ENCODE peak calls at places on chromosomes 13 and 19, in eight cellular contexts. V, D, X, A, O, P, R and L are unnamed samples.

GRCh38 chr13:48222358-48223015 is 10.5 kb upstream of the ITM2B start:
- DNase-seq in D (peak), O (no peak), V (no peak), P (no peak), R (no peak), X (no peak), A (no peak), L (no peak)

GRCh38 chr13:99313473-99313872 is 6.3 kb upstream of the GPR183 start:
- DNase-seq in D (no peak), X (no peak), P (no peak), R (no peak), O (no peak), V (no peak), A (no peak), L (no peak)

GRCh38 chr19:52336117-52336811 is at the start of gene ZNF610:
- DNase-seq in R (peak), X (peak), P (peak), V (peak), O (peak), A (no peak), D (peak), L (no peak)

GRCh38 chr13:39616087-39616694 is 13.2 kb upstream of the LHFPL6 start:
- DNase-seq in P (peak), D (peak), A (peak), X (no peak), O (no peak), V (no peak), R (peak), L (no peak)

GRCh38 chr13:31930901-31931522 is 100.6 kb upstream of the FRY start:
- DNase-seq in P (no peak), V (no peak), A (no peak), O (no peak), X (no peak), D (no peak), R (no peak), L (no peak)

GRCh38 chr19:926595-927043 is 784 bp downstream of the ARID3A start:
- DNase-seq in D (no peak), A (no peak), V (no peak), O (no peak), R (peak), X (no peak), P (no peak), L (no peak)

GRCh38 chr19:38134538-38135149 is 89.4 kb downstream of the DPF1 start:
- DNase-seq in D (peak), R (peak), V (no peak), O (no peak), P (peak), A (no peak), X (peak), L (no peak)

GRCh38 chr13:60351326-60351725 is 45.7 kb upstream of the TDRD3 start:
- DNase-seq in A (no peak), O (no peak), R (no peak), P (no peak), X (no peak), V (no peak), D (peak), L (no peak)

GRCh38 chr19:19547674-19548345 is 9.7 kb downstream of the CILP2 start:
- DNase-seq in X (no peak), V (no peak), A (no peak), D (no peak), R (no peak), P (no peak), O (no peak), L (no peak)

GRCh38 chr19:10773969-10774368 is 56.1 kb downstream of the DNM2 start:
- DNase-seq in X (no peak), D (no peak), V (no peak), A (no peak), R (no peak), P (no peak), O (no peak), L (no peak)

GRCh38 chr13:101627556-101627943 is 175.1 kb downstream of the ITGBL1 start:
- DNase-seq in D (peak), P (no peak), A (no peak), O (no peak), R (no peak), X (no peak), V (no peak), L (no peak)

GRCh38 chr19:4839192-4839591 is 7.7 kb upstream of the TICAM1 start:
- DNase-seq in P (no peak), D (no peak), X (no peak), V (no peak), A (no peak), R (no peak), O (no peak), L (no peak)

GRCh38 chr13:75876371-75877050 is 240.4 kb downstream of the LMO7 start:
- DNase-seq in A (peak), P (peak), R (peak), O (no peak), X (peak), D (peak), V (no peak), L (no peak)

GRCh38 chr19:38707512-38708114 is 36.7 kb downstream of the CAPN12 start:
- DNase-seq in A (no peak), O (no peak), V (no peak), P (peak), D (peak), X (no peak), R (no peak), L (no peak)

GRCh38 chr13:38684714-38685113 is 2.2 kb upstream of the FREM2 start:
- DNase-seq in A (no peak), O (no peak), R (no peak), D (no peak), V (no peak), X (no peak), P (no peak), L (no peak)

GRCh38 chr19:16036397-16036925 is 39.8 kb upstream of the TPM4 start:
- DNase-seq in D (no peak), P (no peak), R (no peak), A (no peak), V (no peak), X (no peak), O (no peak), L (no peak)

GRCh38 chr13:85725433-85725832 is 73.8 kb downstream of the SLITRK6 start:
- DNase-seq in A (no peak), O (no peak), P (no peak), X (no peak), D (no peak), R (no peak), V (no peak), L (no peak)

GRCh38 chr19:50204811-50205675 is 1.6 kb downstream of the MYH14 start:
- DNase-seq in A (peak), R (peak), V (no peak), D (no peak), P (peak), O (no peak), X (no peak), L (no peak)

GRCh38 chr19:48874309-48875135 is 2.3 kb downstream of the PPP1R15A start:
- DNase-seq in R (no peak), V (no peak), O (no peak), X (no peak), D (peak), A (no peak), P (peak), L (no peak)

GRCh38 chr13:66635526-66635925 is 594.6 kb downstream of the PCDH9 start:
- DNase-seq in P (no peak), A (no peak), R (no peak), D (peak), V (no peak), X (no peak), O (no peak), L (no peak)

GRCh38 chr13:30234763-30235162 is 72.6 kb downstream of the KATNAL1 start:
- DNase-seq in D (no peak), A (no peak), P (no peak), V (no peak), X (no peak), O (no peak), R (no peak), L (no peak)

GRCh38 chr19:39104104-39104708 is 20.0 kb downstream of the ACP7 start:
- DNase-seq in D (no peak), O (no peak), X (no peak), V (no peak), A (no peak), P (no peak), R (no peak), L (no peak)

GRCh38 chr13:106096661-106097092 is 438.8 kb downstream of the EFNB2 start:
- DNase-seq in P (no peak), D (no peak), R (no peak), A (peak), O (no peak), X (no peak), V (no peak), L (no peak)

GRCh38 chr13:41520699-41521630 is 63.6 kb downstream of the RGCC start:
- DNase-seq in D (no peak), O (no peak), A (no peak), V (no peak), X (no peak), R (no peak), P (no peak), L (no peak)

GRCh38 chr13:101727118-101727517 is 274.6 kb downstream of the ITGBL1 start:
- DNase-seq in D (no peak), O (no peak), V (no peak), A (no peak), R (no peak), P (no peak), X (no peak), L (no peak)

GRCh38 chr13:39815345-39816111 is 160.1 kb downstream of the COG6 start:
- DNase-seq in V (no peak), A (no peak), R (no peak), X (no peak), D (no peak), P (no peak), O (no peak), L (no peak)

GRCh38 chr19:13964776-13965175 is 12.5 kb downstream of the DCAF15 start:
- DNase-seq in V (no peak), A (no peak), X (no peak), D (peak), P (no peak), O (no peak), R (no peak), L (no peak)

GRCh38 chr13:43006893-43007631 is 15.0 kb upstream of the EPSTI1 start:
- DNase-seq in X (no peak), O (no peak), A (no peak), V (no peak), D (peak), P (no peak), R (no peak), L (no peak)

GRCh38 chr19:8569066-8569761 is 8.0 kb downstream of the MYO1F start:
- DNase-seq in O (no peak), V (peak), R (peak), X (peak), P (no peak), D (peak), A (peak), L (no peak)

GRCh38 chr19:36100476-36100875 is 10.5 kb upstream of the OVOL3 start:
- DNase-seq in X (no peak), R (no peak), O (no peak), A (no peak), V (no peak), D (no peak), P (no peak), L (no peak)

GRCh38 chr19:13613447-13613846 is 107.2 kb upstream of the CACNA1A start:
- DNase-seq in D (no peak), V (no peak), A (no peak), P (peak), O (no peak), R (no peak), X (no peak), L (no peak)

GRCh38 chr13:45554604-45555109 is 60.9 kb downstream of the ERICH6B start:
- DNase-seq in V (no peak), O (no peak), D (no peak), R (no peak), X (no peak), A (no peak), P (no peak), L (no peak)

GRCh38 chr19:35352177-35352447 is 4.4 kb downstream of the FFAR1 start:
- DNase-seq in V (no peak), R (no peak), P (no peak), O (no peak), A (no peak), D (no peak), X (no peak), L (no peak)

GRCh38 chr13:64154514-64154913 is 2738.9 kb upstream of the PCDH20 start:
- DNase-seq in O (no peak), A (peak), R (no peak), P (no peak), D (peak), X (no peak), V (no peak), L (no peak)

GRCh38 chr13:73273737-73274136 is 214.9 kb downstream of the KLF5 start:
- DNase-seq in X (no peak), V (no peak), O (no peak), A (no peak), D (peak), R (no peak), P (no peak), L (no peak)

GRCh38 chr19:53594811-53595509 is 36.8 kb upstream of the DPRX start:
- DNase-seq in X (no peak), D (no peak), R (no peak), V (no peak), A (no peak), P (no peak), O (no peak), L (no peak)

GRCh38 chr13:85236431-85236830 is 562.8 kb downstream of the SLITRK6 start:
- DNase-seq in D (peak), O (no peak), R (no peak), X (no peak), P (no peak), V (no peak), A (no peak), L (no peak)

GRCh38 chr13:109309625-109310363 is 476.6 kb downstream of the IRS2 start:
- DNase-seq in R (no peak), D (no peak), A (no peak), P (peak), O (no peak), X (no peak), V (no peak), L (no peak)

GRCh38 chr19:58385313-58386165 is 1.5 kb upstream of the RPS5 start:
- DNase-seq in D (no peak), R (no peak), O (no peak), X (no peak), P (no peak), A (no peak), V (no peak), L (no peak)

GRCh38 chr19:35089554-35089953 is 26.1 kb upstream of the FXYD3 start:
- DNase-seq in R (no peak), O (no peak), V (no peak), A (no peak), D (no peak), P (no peak), X (no peak), L (no peak)